ENCODE peak calls at places on chromosomes 16 and 17, in six cellular contexts. G is Caco-2, Z is skeletal muscle cell, O is LoVo, N is stomach, T is pons. D is an unnamed sample.
A peak's percentile ranks its signal among the peaks of the same experiment; 100 is the strongest.

GRCh38 chr17:17750881-17751280 is 69.6 kb downstream of the RAI1 start:
- DNase-seq in G (no peak), Z (no peak), O (no peak), N (no peak), T (no peak), D (no peak)

GRCh38 chr16:14042706-14043105 is 28.4 kb upstream of the MRTFB start:
- DNase-seq in G (no peak), Z (no peak), O (no peak), N (no peak), T (peak; percentile 4), D (no peak)

GRCh38 chr16:9003322-9003721 is 39.6 kb upstream of the USP7 start:
- DNase-seq in G (no peak), Z (no peak), O (peak; percentile 44), N (peak; percentile 86), T (no peak), D (no peak)

GRCh38 chr17:60248618-60249516 is 99.1 kb downstream of the CA4 start:
- DNase-seq in G (no peak), Z (no peak), O (no peak), N (no peak), T (peak; percentile 63), D (no peak)

GRCh38 chr16:56013962-56014552 is 138.9 kb upstream of the CES5A start:
- DNase-seq in G (peak; percentile 72), Z (no peak), O (peak; percentile 37), N (no peak), T (peak; percentile 5), D (no peak)

GRCh38 chr17:60819447-60820130 is 141.9 kb downstream of the BCAS3 start:
- DNase-seq in G (no peak), Z (no peak), O (no peak), N (no peak), T (no peak), D (no peak)

GRCh38 chr16:85935957-85936760 is 37.2 kb downstream of the IRF8 start:
- DNase-seq in G (no peak), Z (no peak), O (no peak), N (no peak), T (peak; percentile 44), D (no peak)

GRCh38 chr17:50618941-50619340 is 15.7 kb upstream of the ABCC3 start:
- DNase-seq in G (no peak), Z (no peak), O (no peak), N (no peak), T (no peak), D (no peak)

GRCh38 chr16:1826691-1827573 is at the start of the genes FAHD1 and HAGH:
- DNase-seq in G (peak; percentile 90), Z (peak; percentile 80), O (peak; percentile 96), N (peak; percentile 94), T (peak; percentile 84), D (peak; percentile 64)

GRCh38 chr17:57236686-57237299 is 19.5 kb upstream of the MSI2 start:
- DNase-seq in G (no peak), Z (no peak), O (no peak), N (no peak), T (no peak), D (no peak)

GRCh38 chr17:74957935-74958549 is 14.5 kb downstream of the HID1 start:
- DNase-seq in G (peak; percentile 75), Z (no peak), O (peak; percentile 62), N (peak; percentile 81), T (no peak), D (no peak)

GRCh38 chr16:9441021-9441420 is 349.6 kb downstream of the HAPSTR1 start:
- DNase-seq in G (no peak), Z (no peak), O (no peak), N (no peak), T (no peak), D (no peak)

GRCh38 chr16:58088116-58088515 is 41.1 kb downstream of the CFAP20 start:
- DNase-seq in G (no peak), Z (no peak), O (no peak), N (no peak), T (no peak), D (no peak)

GRCh38 chr16:57462978-57463362 is 491 bp downstream of the POLR2C start:
- DNase-seq in G (no peak), Z (no peak), O (no peak), N (no peak), T (no peak), D (no peak)

GRCh38 chr17:43418441-43419374 is 19.9 kb downstream of the ARL4D start:
- DNase-seq in G (no peak), Z (peak; percentile 70), O (no peak), N (no peak), T (no peak), D (peak; percentile 65)

GRCh38 chr16:49018259-49018931 is 263.2 kb downstream of the CBLN1 start:
- DNase-seq in G (no peak), Z (no peak), O (no peak), N (no peak), T (no peak), D (no peak)

GRCh38 chr17:28728364-28729200 is at the start of gene NEK8:
- DNase-seq in G (peak; percentile 96), Z (no peak), O (peak; percentile 96), N (peak; percentile 100), T (peak; percentile 95), D (no peak)

GRCh38 chr17:50359998-50360461 is 13.0 kb downstream of the MRPL27 start:
- DNase-seq in G (peak; percentile 47), Z (no peak), O (no peak), N (no peak), T (no peak), D (no peak)

GRCh38 chr17:37118738-37119137 is 170.0 kb downstream of the AATF start:
- DNase-seq in G (no peak), Z (no peak), O (no peak), N (no peak), T (no peak), D (no peak)

GRCh38 chr16:9567674-9568073 is 476.2 kb downstream of the HAPSTR1 start:
- DNase-seq in G (no peak), Z (no peak), O (no peak), N (no peak), T (no peak), D (no peak)

GRCh38 chr16:74275031-74275636 is 21.5 kb upstream of the PSMD7 start:
- DNase-seq in G (no peak), Z (no peak), O (peak; percentile 5), N (no peak), T (no peak), D (no peak)

GRCh38 chr17:78821961-78822360 is 18.7 kb downstream of the USP36 start:
- DNase-seq in G (no peak), Z (no peak), O (no peak), N (no peak), T (no peak), D (no peak)

GRCh38 chr16:72467157-72467759 is 295.3 kb upstream of the PMFBP1 start:
- DNase-seq in G (no peak), Z (no peak), O (peak; percentile 34), N (no peak), T (peak; percentile 87), D (peak; percentile 3)

GRCh38 chr17:265726-266125 is 84.3 kb upstream of the DOC2B start:
- DNase-seq in G (peak; percentile 14), Z (no peak), O (no peak), N (peak; percentile 16), T (no peak), D (no peak)

GRCh38 chr17:32020943-32021617 is 13.9 kb downstream of the LRRC37B start:
- DNase-seq in G (no peak), Z (no peak), O (no peak), N (no peak), T (peak; percentile 16), D (no peak)

GRCh38 chr17:17549732-17550366 is 41.7 kb downstream of the PEMT start:
- DNase-seq in G (no peak), Z (no peak), O (no peak), N (no peak), T (no peak), D (no peak)

GRCh38 chr16:20073203-20074088 is at the start of gene GPR139:
- DNase-seq in G (no peak), Z (no peak), O (no peak), N (no peak), T (no peak), D (no peak)

GRCh38 chr17:50627782-50628601 is 6.7 kb upstream of the ABCC3 start:
- DNase-seq in G (peak; percentile 98), Z (no peak), O (no peak), N (peak; percentile 42), T (no peak), D (no peak)

GRCh38 chr16:86824751-86825310 is 246.5 kb downstream of the FOXL1 start:
- DNase-seq in G (no peak), Z (peak; percentile 54), O (no peak), N (no peak), T (no peak), D (no peak)

D was measured in NCI-H2081 treated with DMSO at 0.1 percent for 48 hours.